ENCODE peak calls at places on chromosomes 12 and 14, in eight cellular contexts. K is activated gamma-delta T cell treated with Interleukin-2 at 50 U/mL for 16 hours; W is WTC11; E is GDM1; Q is stimulated activated CD4-positive, alpha-beta T cell treated with anti-CD3 and anti-CD28 coated beads, TNF-alpha, amount 100 ng/mL, for 48 hours; Z is NCI-H345; P is hypothalamus; N is H7. F is an unnamed sample.

GRCh38 chr12:29710104-29710503 is 73.6 kb downstream of the TMTC1 start:
- DNase-seq in N (peak; percentile 2), W (peak; percentile 41), K (no peak), P (peak; percentile 15), Z (peak; percentile 87), Q (no peak), E (no peak), F (peak; percentile 97)

GRCh38 chr12:2397356-2398045 is 344.7 kb downstream of the CACNA1C start:
- DNase-seq in K (no peak), Z (no peak), N (no peak), W (no peak), E (no peak), P (no peak), Q (no peak), F (peak; percentile 83)

GRCh38 chr14:76136476-76137160 is 15.1 kb upstream of the GPATCH2L start:
- DNase-seq in W (no peak), K (no peak), Z (no peak), P (no peak), N (no peak), Q (no peak), E (no peak), F (no peak)

GRCh38 chr14:56328021-56328420 is 209.8 kb downstream of the PELI2 start:
- DNase-seq in K (no peak), N (no peak), E (no peak), Q (no peak), W (no peak), P (no peak), Z (no peak), F (no peak)

GRCh38 chr14:62126885-62127478 is 364.8 kb downstream of the SNAPC1 start:
- DNase-seq in P (no peak), Z (peak; percentile 75), N (peak; percentile 20), Q (no peak), K (no peak), W (no peak), E (peak; percentile 1), F (no peak)

GRCh38 chr12:52203126-52203921 is 11.5 kb upstream of the KRT80 start:
- DNase-seq in W (peak; percentile 9), Z (peak; percentile 58), K (no peak), Q (no peak), P (no peak), E (peak; percentile 79), N (peak; percentile 48), F (peak; percentile 90)

GRCh38 chr12:65156366-65156831 is 13.0 kb upstream of the LEMD3 start:
- DNase-seq in Q (no peak), E (peak; percentile 21), N (no peak), W (no peak), K (no peak), P (no peak), Z (no peak), F (no peak)

GRCh38 chr14:53772936-53773335 is 183.7 kb downstream of the BMP4 start:
- DNase-seq in E (no peak), N (no peak), Z (no peak), K (no peak), Q (no peak), P (no peak), W (no peak), F (no peak)

GRCh38 chr14:68526420-68527105 is 266.3 kb downstream of the ZFP36L1 start:
- DNase-seq in Z (no peak), K (no peak), P (no peak), Q (no peak), W (no peak), N (no peak), E (no peak), F (no peak)

GRCh38 chr12:89492883-89493282 is 31.7 kb downstream of the GALNT4 start:
- DNase-seq in N (no peak), P (no peak), W (no peak), K (no peak), Z (peak; percentile 10), Q (no peak), E (no peak), F (no peak)

GRCh38 chr14:53327716-53328115 is 174.6 kb upstream of the DDHD1 start:
- DNase-seq in Q (no peak), W (no peak), P (no peak), K (no peak), N (no peak), E (no peak), Z (no peak), F (peak; percentile 75)

GRCh38 chr14:79201545-79202247 is 1009.6 kb downstream of the DIO2 start:
- DNase-seq in W (no peak), Q (no peak), K (no peak), Z (no peak), E (no peak), P (no peak), N (no peak), F (no peak)

GRCh38 chr12:90823859-90824258 is 131.1 kb downstream of the CCER1 start:
- DNase-seq in K (no peak), Z (no peak), P (no peak), Q (no peak), W (peak; percentile 15), E (no peak), N (no peak), F (no peak)

GRCh38 chr12:128603573-128604120 is 220.1 kb downstream of the SLC15A4 start:
- DNase-seq in W (no peak), E (no peak), Z (no peak), Q (no peak), K (no peak), N (no peak), P (no peak), F (no peak)

GRCh38 chr12:104698871-104699270 is 242.1 kb downstream of the CHST11 start:
- DNase-seq in N (no peak), E (no peak), Q (no peak), P (no peak), W (no peak), K (no peak), Z (no peak), F (no peak)

GRCh38 chr12:66083766-66084165 is 46.8 kb downstream of the LLPH start:
- DNase-seq in K (no peak), P (no peak), Z (no peak), W (no peak), E (no peak), N (no peak), Q (no peak), F (no peak)

GRCh38 chr12:104662203-104662602 is 205.5 kb downstream of the CHST11 start:
- DNase-seq in P (no peak), N (no peak), Z (no peak), K (no peak), E (no peak), W (no peak), Q (no peak), F (no peak)

GRCh38 chr14:101721111-101721510 is 40.4 kb upstream of the PPP2R5C start:
- DNase-seq in Q (no peak), N (no peak), Z (no peak), E (no peak), P (no peak), W (no peak), K (no peak), F (peak; percentile 36)

GRCh38 chr12:110531741-110532333 is 29.7 kb downstream of the RAD9B start:
- DNase-seq in W (no peak), K (no peak), N (no peak), E (no peak), P (no peak), Z (no peak), Q (no peak), F (no peak)

GRCh38 chr14:38210168-38210567 is 2.5 kb downstream of the SSTR1 start:
- DNase-seq in W (no peak), P (no peak), N (no peak), Q (no peak), Z (no peak), E (no peak), K (no peak), F (peak; percentile 55)

GRCh38 chr14:54622189-54622958 is 55.4 kb downstream of the SAMD4A start:
- DNase-seq in Q (peak; percentile 70), P (no peak), W (no peak), N (no peak), Z (no peak), E (no peak), K (no peak), F (no peak)

GRCh38 chr14:101124860-101125259 is 221.3 kb upstream of the RTL1 start:
- DNase-seq in P (no peak), E (no peak), N (peak; percentile 3), W (no peak), K (no peak), Q (no peak), Z (no peak), F (no peak)

GRCh38 chr12:4589941-4590340 is 27.9 kb downstream of the DYRK4 start:
- DNase-seq in N (no peak), W (no peak), P (no peak), Q (no peak), K (no peak), Z (no peak), E (no peak), F (no peak)

GRCh38 chr12:71141270-71141948 is 16.4 kb downstream of the TSPAN8 start:
- DNase-seq in E (no peak), N (no peak), K (no peak), P (no peak), Z (no peak), Q (no peak), W (no peak), F (no peak)

GRCh38 chr14:24612186-24612585 is 2.7 kb upstream of the GZMH start:
- DNase-seq in E (no peak), Q (no peak), Z (peak; percentile 67), N (no peak), W (no peak), P (no peak), K (no peak), F (no peak)

GRCh38 chr14:75871181-75871880 is 110.5 kb downstream of the TGFB3 start:
- DNase-seq in P (no peak), K (no peak), E (no peak), W (no peak), Q (no peak), N (no peak), Z (no peak), F (no peak)

GRCh38 chr12:442235-442884 is 17.4 kb upstream of the B4GALNT3 start:
- DNase-seq in Q (no peak), K (peak; percentile 47), E (peak; percentile 12), Z (peak; percentile 76), P (peak; percentile 14), N (peak; percentile 73), W (peak; percentile 69), F (peak; percentile 85)

GRCh38 chr14:104215706-104216334 is 77.4 kb downstream of the KIF26A start:
- DNase-seq in E (no peak), Q (no peak), Z (no peak), W (no peak), N (no peak), K (no peak), P (no peak), F (no peak)

GRCh38 chr12:46135750-46136149 is 133.1 kb downstream of the SLC38A1 start:
- DNase-seq in K (no peak), N (no peak), Z (no peak), E (no peak), P (no peak), W (no peak), Q (no peak), F (no peak)

GRCh38 chr12:82524020-82524419 is 162.7 kb upstream of the TMTC2 start:
- DNase-seq in P (no peak), N (no peak), Z (no peak), E (no peak), W (no peak), Q (no peak), K (no peak), F (no peak)

GRCh38 chr12:88716240-88716639 is 136.0 kb upstream of the KITLG start:
- DNase-seq in K (no peak), E (no peak), Q (no peak), W (no peak), P (no peak), Z (no peak), N (no peak), F (no peak)

GRCh38 chr12:116434155-116435065 is 124.8 kb upstream of the MAP1LC3B2 start:
- DNase-seq in N (peak; percentile 71), Q (no peak), P (peak; percentile 51), E (no peak), W (peak; percentile 63), Z (no peak), K (no peak), F (peak; percentile 99)

GRCh38 chr12:44476683-44477082 is 399.4 kb downstream of the NELL2 start:
- DNase-seq in Z (no peak), K (no peak), Q (no peak), P (no peak), W (no peak), E (no peak), N (no peak), F (no peak)

GRCh38 chr14:29668201-29668600 is 259.4 kb downstream of the PRKD1 start:
- DNase-seq in N (no peak), P (no peak), Q (no peak), Z (no peak), K (no peak), E (no peak), W (no peak), F (no peak)

F was measured in islet precursor cell.